ENCODE peak calls at places on chromosomes 16 and 17, in five cellular contexts. O, C, A, D and X are unnamed samples.

GRCh38 chr17:42252528-42253172 is 23.5 kb downstream of the STAT5B start:
- DNase-seq in O (no peak), C (no peak), A (no peak), D (no peak), X (no peak)

GRCh38 chr16:20538181-20538580 is 38.0 kb downstream of the ACSM2B start:
- DNase-seq in O (no peak), C (no peak), A (no peak), D (no peak), X (no peak)

GRCh38 chr16:87371261-87371866 is 12.2 kb downstream of the FBXO31 start:
- DNase-seq in O (no peak), C (no peak), A (no peak), D (no peak), X (no peak)

GRCh38 chr17:71438631-71439146 is 682.1 kb upstream of the SOX9 start:
- DNase-seq in O (no peak), C (peak), A (no peak), D (peak), X (no peak)

GRCh38 chr17:44222112-44222869 is 2.8 kb upstream of the UBTF start:
- DNase-seq in O (peak), C (peak), A (peak), D (peak), X (no peak)

GRCh38 chr17:75430159-75430748 is 24.8 kb upstream of the GRB2 start:
- DNase-seq in O (no peak), C (peak), A (peak), D (peak), X (no peak)

GRCh38 chr17:11948791-11949190 is 48.5 kb downstream of the ZNF18 start:
- DNase-seq in O (no peak), C (peak), A (no peak), D (no peak), X (no peak)

GRCh38 chr17:1108810-1109605 is 70.8 kb downstream of the ABR start:
- DNase-seq in O (peak), C (peak), A (no peak), D (peak), X (no peak)

GRCh38 chr16:14641877-14642276 is 9.1 kb downstream of the BFAR start:
- DNase-seq in O (no peak), C (peak), A (no peak), D (no peak), X (no peak)

GRCh38 chr17:13631541-13631940 is 29.8 kb upstream of the HS3ST3A1 start:
- DNase-seq in O (no peak), C (no peak), A (no peak), D (no peak), X (no peak)

GRCh38 chr16:75789237-75789636 is 62.9 kb upstream of the CPHXL start:
- DNase-seq in O (no peak), C (peak), A (no peak), D (peak), X (no peak)

GRCh38 chr17:81553018-81553615 is 964 bp upstream of the FAAP100 start:
- DNase-seq in O (no peak), C (peak), A (peak), D (peak), X (no peak)
- TF ChIP-seq CTCF in O (no peak), C (no peak), A (peak), D (no peak), X (no peak)

DNA sequence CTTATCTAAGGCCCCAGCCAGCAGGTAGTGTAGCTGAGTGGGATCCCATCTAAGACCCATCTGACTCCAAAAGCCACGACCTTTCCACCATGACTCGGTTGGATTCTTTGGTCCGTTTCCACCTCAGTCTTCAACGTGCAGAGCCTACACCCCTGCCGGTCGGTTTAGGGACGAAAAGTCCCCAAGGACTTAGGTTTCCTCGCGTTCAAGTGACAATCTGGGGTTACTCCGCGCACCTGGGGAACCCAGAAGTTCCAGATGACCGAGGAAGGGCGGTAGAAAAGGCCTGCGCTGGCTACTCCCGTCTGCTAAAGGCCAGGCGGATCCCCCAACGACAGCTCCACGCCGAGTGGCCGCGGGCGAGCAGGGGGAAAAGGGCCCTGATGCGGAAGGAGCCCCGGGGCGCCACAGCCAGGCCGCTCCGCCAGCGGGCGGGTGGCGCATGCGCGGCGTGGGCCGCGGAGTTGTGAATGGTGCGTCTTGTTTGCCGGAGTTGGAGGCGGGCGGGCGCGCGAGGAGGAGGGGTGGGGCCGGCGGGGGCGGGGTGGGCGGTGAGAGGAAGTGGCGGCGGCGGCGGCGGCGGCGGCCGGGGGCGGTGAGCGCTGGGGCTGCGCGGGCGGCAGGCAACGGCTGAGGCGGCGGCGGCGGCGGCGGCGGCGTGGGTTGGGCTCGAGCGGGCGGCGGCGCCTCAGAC is at the start of gene CBFB:
- DNase-seq in O (peak), C (peak), A (peak), D (peak), X (peak)
- TF ChIP-seq CTCF in O (no peak), C (no peak), A (no peak), D (no peak), X (peak)

GRCh38 chr16:48905632-48906031 is 295.7 kb upstream of the N4BP1 start:
- DNase-seq in O (no peak), C (no peak), A (no peak), D (no peak), X (no peak)

GRCh38 chr16:48901712-48902374 is 291.9 kb upstream of the N4BP1 start:
- DNase-seq in O (no peak), C (no peak), A (no peak), D (peak), X (no peak)

GRCh38 chr16:48906076-48906475 is 296.1 kb upstream of the N4BP1 start:
- DNase-seq in O (no peak), C (no peak), A (no peak), D (no peak), X (no peak)

GRCh38 chr16:48904333-48904732 is 294.4 kb upstream of the N4BP1 start:
- DNase-seq in O (no peak), C (no peak), A (no peak), D (no peak), X (no peak)

DNA sequence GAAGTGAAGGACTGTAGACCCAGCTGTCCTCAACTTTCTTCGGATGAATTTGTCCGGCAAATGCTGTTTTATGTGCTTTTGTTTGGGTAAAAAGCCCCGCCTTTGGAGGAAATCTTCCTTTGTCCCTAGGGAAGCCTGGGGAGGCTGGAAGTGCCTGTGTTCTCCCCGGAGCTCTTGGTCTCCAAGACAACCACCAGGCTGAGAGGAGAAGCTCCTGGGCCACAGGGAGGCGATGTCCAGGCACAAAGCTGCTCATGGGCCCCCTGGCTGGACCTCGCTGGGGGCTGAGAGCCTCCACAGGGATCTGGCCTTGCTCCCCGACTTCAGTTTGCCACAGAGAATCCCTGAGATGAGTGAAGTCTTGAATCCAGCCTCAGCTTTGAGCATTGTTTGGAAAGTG is 293.1 kb upstream of the N4BP1 start:
- DNase-seq in O (no peak), C (no peak), A (no peak), D (no peak), X (no peak)
- TF ChIP-seq CTCF in O (no peak), C (no peak), A (no peak), D (no peak), X (no peak)

DNA sequence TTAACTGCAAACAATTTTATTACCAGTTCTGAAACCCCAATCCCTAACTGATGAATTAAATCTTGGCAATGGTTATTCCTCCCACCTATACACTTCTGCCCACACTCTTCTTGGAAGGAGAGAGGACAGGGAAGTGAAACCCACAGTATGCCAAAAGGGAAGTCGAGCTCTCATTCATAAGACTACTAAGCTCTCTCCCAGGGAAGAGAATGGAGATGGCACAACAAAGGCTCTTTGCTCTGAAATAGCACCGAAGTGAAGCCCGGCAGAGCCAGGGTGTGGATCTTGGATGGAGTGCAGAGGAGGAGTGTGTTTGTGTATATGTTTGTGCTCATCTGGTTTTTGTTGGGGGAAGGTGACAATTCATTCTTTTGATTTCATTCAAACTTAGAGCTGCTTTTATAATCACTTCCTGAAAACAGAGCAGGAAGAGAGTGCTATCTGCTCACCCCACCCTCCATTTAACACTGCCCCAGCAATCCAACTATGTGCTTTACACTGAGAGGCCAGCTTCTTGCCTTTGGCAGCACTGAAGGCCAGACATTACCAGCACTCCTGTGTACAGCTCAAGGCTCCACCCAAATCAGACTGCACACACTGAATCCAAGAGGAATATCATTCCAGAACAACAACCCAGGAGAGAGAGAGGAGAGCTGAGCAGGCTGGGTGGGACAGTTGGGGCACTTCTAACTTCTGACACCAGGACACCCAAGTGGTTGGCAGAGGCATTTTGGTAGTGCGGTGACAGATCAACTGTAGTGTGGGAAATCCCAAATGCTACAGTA is 68.8 kb downstream of the HIC1 start:
- DNase-seq in O (no peak), C (no peak), A (no peak), D (no peak), X (no peak)
- TF ChIP-seq CTCF in O (no peak), C (no peak), A (no peak), D (peak), X (no peak)

GRCh38 chr16:29820730-29821662 is 734 bp downstream of the MVP start:
- DNase-seq in O (peak), C (peak), A (no peak), D (no peak), X (no peak)

GRCh38 chr16:29821663-29822115 is 1.4 kb downstream of the MVP start:
- DNase-seq in O (no peak), C (peak), A (no peak), D (no peak), X (no peak)

GRCh38 chr16:29818082-29818481 is 2.1 kb downstream of the PAGR1 start:
- DNase-seq in O (no peak), C (no peak), A (no peak), D (no peak), X (no peak)

GRCh38 chr16:29820271-29820701 is at the start of gene MVP:
- DNase-seq in O (peak), C (peak), A (no peak), D (no peak), X (no peak)

GRCh38 chr16:29819506-29819905 is 756 bp upstream of the MVP start:
- DNase-seq in O (no peak), C (peak), A (no peak), D (no peak), X (no peak)
- TF ChIP-seq CTCF in O (no peak), C (peak), A (no peak), D (no peak), X (no peak)

GRCh38 chr16:59887856-59888255 is 1153.7 kb upstream of the GOT2 start:
- DNase-seq in O (no peak), C (no peak), A (no peak), D (no peak), X (no peak)

GRCh38 chr16:59892376-59892775 is 1158.3 kb upstream of the GOT2 start:
- DNase-seq in O (no peak), C (no peak), A (no peak), D (no peak), X (no peak)
- TF ChIP-seq CTCF in O (no peak), C (no peak), A (no peak), D (no peak), X (no peak)

GRCh38 chr16:57167951-57168350 is 17.9 kb downstream of the PSME3IP1 start:
- DNase-seq in O (no peak), C (peak), A (no peak), D (peak), X (no peak)
- TF ChIP-seq CTCF in O (no peak), C (peak), A (peak), D (peak), X (peak)

GRCh38 chr16:57627184-57627871 is 1.1 kb upstream of the ADGRG1 start:
- DNase-seq in O (no peak), C (peak), A (no peak), D (peak), X (no peak)

GRCh38 chr16:57628782-57629181 is 352 bp downstream of the ADGRG1 start:
- DNase-seq in O (no peak), C (no peak), A (no peak), D (no peak), X (no peak)

GRCh38 chr16:57626420-57627170 is 1.8 kb upstream of the ADGRG1 start:
- DNase-seq in O (no peak), C (no peak), A (no peak), D (no peak), X (no peak)

GRCh38 chr16:57629516-57630401 is 1.3 kb downstream of the ADGRG1 start:
- DNase-seq in O (no peak), C (no peak), A (no peak), D (no peak), X (no peak)

GRCh38 chr16:57628008-57628781 is at the start of gene ADGRG1:
- DNase-seq in O (no peak), C (peak), A (peak), D (peak), X (no peak)
- TF ChIP-seq CTCF in O (no peak), C (no peak), A (peak), D (peak), X (peak)